ENCODE peak calls at places on chromosome 22, in four cellular contexts. K, V, N and P are unnamed samples.

GRCh38 chr22:30314918-30315317 is 11.8 kb downstream of the TBC1D10A start:
- DNase-seq in N (no peak), K (peak), V (no peak), P (no peak)

GRCh38 chr22:44632823-44633478 is 69.1 kb upstream of the PRR5 start:
- DNase-seq in V (no peak), N (no peak), K (no peak), P (peak)

GRCh38 chr22:47031628-47031915 is 269.1 kb downstream of the TBC1D22A start:
- DNase-seq in V (no peak), N (no peak), K (no peak), P (no peak)

GRCh38 chr22:20777420-20778177 is 3.7 kb downstream of the SERPIND1 start:
- DNase-seq in N (peak), V (no peak), K (peak), P (no peak)

GRCh38 chr22:48097723-48098122 is 1335.3 kb downstream of the TBC1D22A start:
- DNase-seq in V (no peak), N (no peak), K (no peak), P (no peak)

GRCh38 chr22:24994070-24994763 is 41.7 kb downstream of the KIAA1671 start:
- DNase-seq in K (peak), N (peak), V (no peak), P (peak)

GRCh38 chr22:44405661-44406060 is 92.4 kb downstream of the RTL6 start:
- DNase-seq in K (no peak), V (no peak), N (no peak), P (no peak)

GRCh38 chr22:19253143-19253542 is 38.4 kb downstream of the CLTCL1 start:
- DNase-seq in K (no peak), V (no peak), N (no peak), P (no peak)

GRCh38 chr22:19750666-19751490 is 9.7 kb upstream of the TBX1 start:
- DNase-seq in K (no peak), N (no peak), V (no peak), P (no peak)

GRCh38 chr22:25722223-25723015 is 19.6 kb upstream of the MYO18B start:
- DNase-seq in K (no peak), N (no peak), V (no peak), P (no peak)